ENCODE peak calls at places on chromosomes 1 and 21, in four cellular contexts. One of them, this sample, is unnamed.

GRCh38 chr1:22763479-22764200 is 53.0 kb downstream of the EPHB2 start:
- DNase-seq in Peyer's patch: no peak
- DNase-seq in breast epithelium: no peak
- DNase-seq in AG04450: no peak
- DNase-seq in this sample: no peak

GRCh38 chr1:209768354-209768774 is 12.5 kb downstream of the TRAF3IP3 start:
- DNase-seq in Peyer's patch: peak
- DNase-seq in breast epithelium: no peak
- DNase-seq in AG04450: no peak
- DNase-seq in this sample: no peak

GRCh38 chr1:23995431-23995837 is 15.3 kb upstream of the SRSF10 start:
- DNase-seq in Peyer's patch: no peak
- DNase-seq in breast epithelium: no peak
- DNase-seq in AG04450: no peak
- DNase-seq in this sample: peak

GRCh38 chr1:2135425-2135824 is 59.1 kb downstream of the FAAP20 start:
- DNase-seq in Peyer's patch: no peak
- DNase-seq in breast epithelium: peak
- DNase-seq in AG04450: no peak
- DNase-seq in this sample: peak

GRCh38 chr1:216045400-216045799 is 377.8 kb downstream of the USH2A start:
- DNase-seq in Peyer's patch: no peak
- DNase-seq in breast epithelium: no peak
- DNase-seq in AG04450: peak
- DNase-seq in this sample: peak

GRCh38 chr1:220991959-220992704 is 112.9 kb downstream of the HLX start:
- DNase-seq in Peyer's patch: no peak
- DNase-seq in breast epithelium: no peak
- DNase-seq in AG04450: no peak
- DNase-seq in this sample: peak

GRCh38 chr1:53890522-53890941 is 935 bp upstream of the YIPF1 start:
- DNase-seq in Peyer's patch: no peak
- DNase-seq in breast epithelium: no peak
- DNase-seq in AG04450: no peak
- DNase-seq in this sample: no peak

GRCh38 chr1:233227930-233228465 is 67.5 kb downstream of the PCNX2 start:
- DNase-seq in Peyer's patch: no peak
- DNase-seq in breast epithelium: no peak
- DNase-seq in AG04450: no peak
- DNase-seq in this sample: no peak

GRCh38 chr1:41383094-41383852 is 22.0 kb downstream of the FOXO6 start:
- DNase-seq in Peyer's patch: no peak
- DNase-seq in breast epithelium: no peak
- DNase-seq in AG04450: no peak
- DNase-seq in this sample: peak

GRCh38 chr1:21590116-21590905 is 78.8 kb downstream of the RAP1GAP start:
- DNase-seq in Peyer's patch: no peak
- DNase-seq in breast epithelium: no peak
- DNase-seq in AG04450: no peak
- DNase-seq in this sample: no peak

GRCh38 chr1:201466492-201466891 is 2.5 kb downstream of the PHLDA3 start:
- DNase-seq in Peyer's patch: no peak
- DNase-seq in breast epithelium: no peak
- DNase-seq in AG04450: no peak
- DNase-seq in this sample: no peak

GRCh38 chr1:63633281-63633680 is 40.1 kb downstream of the PGM1 start:
- DNase-seq in Peyer's patch: no peak
- DNase-seq in breast epithelium: no peak
- DNase-seq in AG04450: no peak
- DNase-seq in this sample: no peak

GRCh38 chr1:27568247-27569087 is 35.5 kb downstream of the AHDC1 start:
- DNase-seq in Peyer's patch: peak
- DNase-seq in breast epithelium: peak
- DNase-seq in AG04450: peak
- DNase-seq in this sample: peak

GRCh38 chr1:3022976-3023375 is 1.7 kb downstream of the ACTRT2 start:
- DNase-seq in Peyer's patch: no peak
- DNase-seq in breast epithelium: peak
- DNase-seq in AG04450: no peak
- DNase-seq in this sample: no peak

GRCh38 chr1:224559971-224560728 is 56.0 kb upstream of the CNIH3 start:
- DNase-seq in Peyer's patch: no peak
- DNase-seq in breast epithelium: no peak
- DNase-seq in AG04450: no peak
- DNase-seq in this sample: no peak

GRCh38 chr1:23827717-23828116 is 2.5 kb upstream of the HMGCL start:
- DNase-seq in Peyer's patch: no peak
- DNase-seq in breast epithelium: no peak
- DNase-seq in AG04450: no peak
- DNase-seq in this sample: no peak

GRCh38 chr1:18948913-18949688 is 7.4 kb downstream of the IFFO2 start:
- DNase-seq in Peyer's patch: no peak
- DNase-seq in breast epithelium: no peak
- DNase-seq in AG04450: no peak
- DNase-seq in this sample: peak

GRCh38 chr1:234216116-234216703 is 157.0 kb upstream of the COA6 start:
- DNase-seq in Peyer's patch: no peak
- DNase-seq in breast epithelium: no peak
- DNase-seq in AG04450: no peak
- DNase-seq in this sample: no peak

GRCh38 chr1:160997323-160998038 is 23.5 kb downstream of the F11R start:
- DNase-seq in Peyer's patch: peak
- DNase-seq in breast epithelium: no peak
- DNase-seq in AG04450: no peak
- DNase-seq in this sample: peak

GRCh38 chr1:172588296-172589291 is 55.6 kb downstream of the SUCO start:
- DNase-seq in Peyer's patch: no peak
- DNase-seq in breast epithelium: no peak
- DNase-seq in AG04450: peak
- DNase-seq in this sample: peak

GRCh38 chr1:95233321-95233736 is 681 bp upstream of the RWDD3 start:
- DNase-seq in Peyer's patch: no peak
- DNase-seq in breast epithelium: peak
- DNase-seq in AG04450: no peak
- DNase-seq in this sample: peak

GRCh38 chr1:212628056-212628455 is 19.5 kb downstream of the ATF3 start:
- DNase-seq in Peyer's patch: no peak
- DNase-seq in breast epithelium: no peak
- DNase-seq in AG04450: no peak
- DNase-seq in this sample: no peak

GRCh38 chr1:19559641-19560040 is 74.3 kb upstream of the CAPZB start:
- DNase-seq in Peyer's patch: no peak
- DNase-seq in breast epithelium: no peak
- DNase-seq in AG04450: peak
- DNase-seq in this sample: peak

GRCh38 chr1:228902781-228903572 is 167.7 kb downstream of the RHOU start:
- DNase-seq in Peyer's patch: peak
- DNase-seq in breast epithelium: peak
- DNase-seq in AG04450: peak
- DNase-seq in this sample: peak

GRCh38 chr1:112698366-112699310 is 8.3 kb downstream of the RHOC start:
- DNase-seq in Peyer's patch: no peak
- DNase-seq in breast epithelium: peak
- DNase-seq in AG04450: no peak
- DNase-seq in this sample: no peak

GRCh38 chr1:112701227-112702066 is 5.5 kb downstream of the RHOC start:
- DNase-seq in Peyer's patch: no peak
- DNase-seq in breast epithelium: no peak
- DNase-seq in AG04450: no peak
- DNase-seq in this sample: no peak

GRCh38 chr1:112700290-112701226 is 6.4 kb downstream of the RHOC start:
- DNase-seq in Peyer's patch: peak
- DNase-seq in breast epithelium: peak
- DNase-seq in AG04450: peak
- DNase-seq in this sample: peak

GRCh38 chr1:112697781-112698201 is 9.1 kb downstream of the RHOC start:
- DNase-seq in Peyer's patch: no peak
- DNase-seq in breast epithelium: no peak
- DNase-seq in AG04450: no peak
- DNase-seq in this sample: no peak

DNA sequence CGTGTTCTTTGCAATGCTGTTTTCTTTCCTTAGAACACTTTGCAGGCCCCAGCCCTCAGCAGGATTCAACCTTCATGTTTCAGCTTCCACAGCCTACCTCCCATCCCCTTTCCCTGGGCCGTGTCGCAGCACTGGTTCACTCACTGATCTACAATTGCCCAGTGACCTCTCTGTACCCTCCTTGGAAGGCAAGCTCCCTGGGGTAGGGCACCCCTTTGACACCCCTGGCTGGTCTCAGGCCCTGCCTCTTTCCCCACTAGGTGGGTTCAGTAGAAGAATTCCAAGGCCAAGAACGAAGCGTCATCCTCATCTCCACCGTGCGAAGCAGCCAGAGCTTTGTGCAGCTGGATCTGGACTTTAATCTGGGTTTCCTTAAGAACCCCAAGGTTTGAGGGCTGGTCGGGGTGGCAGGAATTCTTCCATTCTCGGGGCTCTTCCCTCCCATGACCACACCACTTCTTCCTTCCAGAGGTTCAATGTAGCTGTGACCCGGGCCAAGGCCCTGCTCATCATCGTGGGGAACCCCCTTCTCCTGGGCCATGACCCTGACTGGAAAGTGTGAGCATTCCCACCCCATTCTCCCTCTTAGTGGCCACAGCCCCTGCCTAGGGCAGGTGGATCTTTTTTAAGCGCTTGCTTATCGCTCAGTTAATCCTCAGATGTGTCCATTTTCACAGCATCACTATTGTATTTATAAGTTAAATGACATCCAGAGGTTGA is 7.3 kb downstream of the RHOC start:
- DNase-seq in Peyer's patch: no peak
- DNase-seq in breast epithelium: no peak
- DNase-seq in AG04450: no peak
- DNase-seq in this sample: no peak
- TF ChIP-seq CTCF in Peyer's patch: no peak
- TF ChIP-seq CTCF in breast epithelium: no peak
- TF ChIP-seq CTCF in AG04450: no peak
- TF ChIP-seq CTCF in this sample: no peak

DNA sequence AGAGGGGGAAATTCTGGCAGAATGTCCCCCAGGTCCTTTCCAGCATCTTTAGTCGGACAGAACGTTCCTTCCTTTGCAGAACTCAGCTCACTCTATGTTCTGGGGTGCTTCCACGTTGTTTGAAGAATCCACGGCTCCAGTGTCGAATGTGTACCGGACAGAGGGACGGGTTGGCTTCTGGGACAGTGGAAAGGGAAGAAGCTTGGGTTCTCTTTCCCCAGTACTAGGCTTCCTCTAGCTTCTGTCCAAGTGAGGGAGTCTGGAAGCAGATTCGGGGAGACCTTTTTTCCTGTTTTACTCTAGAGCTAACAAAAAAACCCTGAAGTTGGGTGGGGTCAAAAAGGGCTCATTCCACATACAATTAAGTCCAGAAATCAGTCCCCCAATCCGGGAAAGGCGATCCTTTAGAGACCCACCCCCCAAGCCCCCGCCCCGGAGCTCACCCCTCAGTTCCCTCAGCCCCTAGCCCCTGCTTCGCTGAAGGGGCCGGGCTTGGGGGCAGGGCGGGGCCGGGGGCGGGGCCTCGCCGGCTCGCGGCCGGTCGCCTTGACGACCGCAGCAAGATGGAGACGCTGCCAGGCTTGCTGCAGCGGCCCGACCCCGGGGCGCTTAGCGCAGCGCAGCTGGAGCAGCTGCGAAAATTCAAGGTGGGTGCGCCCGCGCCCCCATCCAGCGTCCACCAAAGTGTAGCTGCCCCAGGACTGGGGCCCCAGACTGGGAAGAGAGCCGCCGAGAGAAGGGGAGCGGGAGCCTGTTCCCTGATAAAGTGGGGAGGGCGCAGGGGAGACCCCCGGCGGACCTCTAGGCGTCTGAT is at the start of gene RIIAD1:
- DNase-seq in Peyer's patch: peak
- DNase-seq in breast epithelium: no peak
- DNase-seq in AG04450: no peak
- DNase-seq in this sample: peak
- H3K4me3 ChIP-seq in Peyer's patch: peak
- H3K4me3 ChIP-seq in breast epithelium: peak
- H3K4me3 ChIP-seq in AG04450: peak
- H3K4me3 ChIP-seq in this sample: peak

DNA sequence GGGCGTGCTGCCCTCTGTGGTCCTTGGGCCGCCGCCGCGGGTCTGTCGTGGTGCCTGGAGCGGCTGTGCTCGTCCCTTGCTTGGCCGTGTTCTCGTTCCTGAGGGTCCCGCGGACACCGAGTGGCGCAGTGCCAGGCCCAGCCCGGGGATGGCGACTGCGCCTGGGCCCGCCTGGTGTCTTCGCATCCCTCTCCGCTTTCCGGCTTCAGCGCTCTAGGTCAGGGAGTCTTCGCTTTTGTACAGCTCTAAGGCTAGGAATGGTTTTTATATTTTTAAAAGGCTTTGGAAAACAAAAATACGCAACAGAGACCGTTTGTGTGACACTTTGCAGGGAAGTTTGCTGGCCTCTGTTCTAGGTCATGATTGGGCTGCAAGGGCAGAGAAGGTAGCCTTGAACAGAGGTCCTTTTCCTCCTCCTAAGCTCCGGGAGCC is 657 bp downstream of the SOD1 start:
- DNase-seq in Peyer's patch: peak
- DNase-seq in breast epithelium: no peak
- DNase-seq in AG04450: no peak
- DNase-seq in this sample: peak
- TF ChIP-seq CTCF in Peyer's patch: no peak
- TF ChIP-seq CTCF in breast epithelium: no peak
- TF ChIP-seq CTCF in AG04450: no peak
- TF ChIP-seq CTCF in this sample: no peak

DNA sequence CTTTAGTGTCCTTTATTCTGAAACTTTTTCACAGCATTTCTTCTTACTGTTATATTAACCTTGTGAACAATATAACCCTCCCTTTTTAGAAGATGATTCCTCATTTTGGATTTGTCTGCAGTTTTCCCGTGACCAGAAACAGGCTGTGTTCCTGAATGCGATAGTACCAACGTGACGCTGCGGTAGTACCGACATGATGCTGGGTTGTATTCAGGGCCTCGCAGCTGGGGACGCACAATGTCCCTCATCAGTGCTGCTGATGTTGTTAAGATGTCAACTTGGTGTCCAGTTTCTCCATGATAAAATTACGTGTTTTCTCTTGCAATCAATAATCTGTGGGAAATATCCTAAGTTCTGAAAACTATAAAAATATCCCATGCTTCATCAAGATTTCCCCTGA is 761.4 kb upstream of the TPTE start:
- DNase-seq in Peyer's patch: no peak
- DNase-seq in breast epithelium: no peak
- DNase-seq in AG04450: no peak
- DNase-seq in this sample: no peak
- H3K4me3 ChIP-seq in Peyer's patch: no peak
- H3K4me3 ChIP-seq in breast epithelium: no peak
- H3K4me3 ChIP-seq in AG04450: no peak
- H3K4me3 ChIP-seq in this sample: no peak

DNA sequence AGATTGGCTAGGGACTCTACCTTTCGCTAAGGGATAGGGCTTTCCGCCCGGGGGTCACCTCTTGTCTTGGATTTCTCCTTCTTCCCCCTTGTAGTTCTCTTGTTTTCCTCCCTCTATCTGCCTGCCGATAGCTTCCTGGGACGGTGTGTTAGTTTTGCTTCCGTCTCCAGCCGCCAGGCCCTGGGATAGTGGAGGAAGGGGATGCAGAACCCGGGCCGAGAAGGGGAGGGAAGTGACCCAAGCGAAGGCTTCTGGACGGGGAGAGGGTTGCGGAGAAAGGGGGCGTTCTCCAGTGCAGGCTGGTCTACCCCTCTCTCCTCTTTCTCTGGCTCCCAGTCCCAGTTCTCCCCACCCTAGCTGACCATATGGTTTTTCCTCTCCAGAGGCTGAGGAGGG is 871 bp downstream of the TUFT1 start:
- DNase-seq in Peyer's patch: no peak
- DNase-seq in breast epithelium: no peak
- DNase-seq in AG04450: no peak
- DNase-seq in this sample: no peak
- TF ChIP-seq CTCF in Peyer's patch: peak
- TF ChIP-seq CTCF in breast epithelium: peak
- TF ChIP-seq CTCF in AG04450: no peak
- TF ChIP-seq CTCF in this sample: no peak

This sample was measured in fibroblast of pulmonary artery.